ENCODE peak calls at places on chromosomes 16 and 17, in ten cellular contexts. One of them, this sample, is unnamed.

GRCh38 chr17:51352798-51353197 is 92.5 kb downstream of the UTP18 start:
- ATAC-seq in gastroesophageal sphincter: no peak
- ATAC-seq in T-cell: no peak
- ATAC-seq in activated CD8-positive, alpha-beta T cell treated with anti-CD3 and anti-CD28 coated beads for 36 hours: no peak
- ATAC-seq in right lobe of liver: no peak
- ATAC-seq in stimulated activated memory B cell treated with anti-CD40 and anti-IgM and Interleukin-4, amounts not matched to agents 10 μg/mL and 1 μg/mL and 100 μg/mL, for 72 hours: no peak
- ATAC-seq in stimulated activated effector memory CD8-positive, alpha-beta T cell treated with anti-CD3 and anti-CD28 coated beads, Interleukin-12 subunit alpha, Interleukin-12 subunit beta, amount 100 ng/mL, for 72 hours: peak; percentile 55
- ATAC-seq in mucosa of descending colon: no peak
- ATAC-seq in stimulated activated naive B cell treated with anti-CD40 and anti-IgM and Interleukin-4, amounts not matched to agents 10 μg/mL and 1 μg/mL and 100 μg/mL, for 72 hours: no peak
- ATAC-seq in stimulated activated naive CD8-positive, alpha-beta T cell treated with anti-CD3 and anti-CD28 coated beads, Interleukin-15, amount 100 ng/mL, for 72 hours: no peak
- ATAC-seq in this sample: no peak

GRCh38 chr16:49463529-49463928 is 89.9 kb downstream of the C16orf78 start:
- ATAC-seq in gastroesophageal sphincter: no peak
- ATAC-seq in T-cell: peak; percentile 92
- ATAC-seq in activated CD8-positive, alpha-beta T cell treated with anti-CD3 and anti-CD28 coated beads for 36 hours: peak; percentile 88
- ATAC-seq in right lobe of liver: no peak
- ATAC-seq in stimulated activated memory B cell treated with anti-CD40 and anti-IgM and Interleukin-4, amounts not matched to agents 10 μg/mL and 1 μg/mL and 100 μg/mL, for 72 hours: peak; percentile 71
- ATAC-seq in stimulated activated effector memory CD8-positive, alpha-beta T cell treated with anti-CD3 and anti-CD28 coated beads, Interleukin-12 subunit alpha, Interleukin-12 subunit beta, amount 100 ng/mL, for 72 hours: peak; percentile 77
- ATAC-seq in mucosa of descending colon: peak; percentile 69
- ATAC-seq in stimulated activated naive B cell treated with anti-CD40 and anti-IgM and Interleukin-4, amounts not matched to agents 10 μg/mL and 1 μg/mL and 100 μg/mL, for 72 hours: peak; percentile 83
- ATAC-seq in stimulated activated naive CD8-positive, alpha-beta T cell treated with anti-CD3 and anti-CD28 coated beads, Interleukin-15, amount 100 ng/mL, for 72 hours: peak; percentile 90
- ATAC-seq in this sample: peak; percentile 72

GRCh38 chr17:54901230-54901847 is 687 bp downstream of the TOM1L1 start:
- ATAC-seq in gastroesophageal sphincter: no peak
- ATAC-seq in T-cell: no peak
- ATAC-seq in activated CD8-positive, alpha-beta T cell treated with anti-CD3 and anti-CD28 coated beads for 36 hours: no peak
- ATAC-seq in right lobe of liver: peak; percentile 1
- ATAC-seq in stimulated activated memory B cell treated with anti-CD40 and anti-IgM and Interleukin-4, amounts not matched to agents 10 μg/mL and 1 μg/mL and 100 μg/mL, for 72 hours: no peak
- ATAC-seq in stimulated activated effector memory CD8-positive, alpha-beta T cell treated with anti-CD3 and anti-CD28 coated beads, Interleukin-12 subunit alpha, Interleukin-12 subunit beta, amount 100 ng/mL, for 72 hours: no peak
- ATAC-seq in mucosa of descending colon: peak; percentile 50
- ATAC-seq in stimulated activated naive B cell treated with anti-CD40 and anti-IgM and Interleukin-4, amounts not matched to agents 10 μg/mL and 1 μg/mL and 100 μg/mL, for 72 hours: no peak
- ATAC-seq in stimulated activated naive CD8-positive, alpha-beta T cell treated with anti-CD3 and anti-CD28 coated beads, Interleukin-15, amount 100 ng/mL, for 72 hours: no peak
- ATAC-seq in this sample: no peak

GRCh38 chr17:77445030-77445907 is 304.5 kb downstream of the SEC14L1 start:
- ATAC-seq in gastroesophageal sphincter: peak; percentile 69
- ATAC-seq in T-cell: peak; percentile 70
- ATAC-seq in activated CD8-positive, alpha-beta T cell treated with anti-CD3 and anti-CD28 coated beads for 36 hours: peak; percentile 50
- ATAC-seq in right lobe of liver: peak; percentile 41
- ATAC-seq in stimulated activated memory B cell treated with anti-CD40 and anti-IgM and Interleukin-4, amounts not matched to agents 10 μg/mL and 1 μg/mL and 100 μg/mL, for 72 hours: peak; percentile 77
- ATAC-seq in stimulated activated effector memory CD8-positive, alpha-beta T cell treated with anti-CD3 and anti-CD28 coated beads, Interleukin-12 subunit alpha, Interleukin-12 subunit beta, amount 100 ng/mL, for 72 hours: peak; percentile 83
- ATAC-seq in mucosa of descending colon: peak; percentile 66
- ATAC-seq in stimulated activated naive B cell treated with anti-CD40 and anti-IgM and Interleukin-4, amounts not matched to agents 10 μg/mL and 1 μg/mL and 100 μg/mL, for 72 hours: peak; percentile 49
- ATAC-seq in stimulated activated naive CD8-positive, alpha-beta T cell treated with anti-CD3 and anti-CD28 coated beads, Interleukin-15, amount 100 ng/mL, for 72 hours: peak; percentile 82
- ATAC-seq in this sample: peak; percentile 63

GRCh38 chr16:1790611-1791255 is 2.8 kb downstream of the IGFALS start:
- ATAC-seq in gastroesophageal sphincter: no peak
- ATAC-seq in T-cell: no peak
- ATAC-seq in activated CD8-positive, alpha-beta T cell treated with anti-CD3 and anti-CD28 coated beads for 36 hours: no peak
- ATAC-seq in right lobe of liver: no peak
- ATAC-seq in stimulated activated memory B cell treated with anti-CD40 and anti-IgM and Interleukin-4, amounts not matched to agents 10 μg/mL and 1 μg/mL and 100 μg/mL, for 72 hours: no peak
- ATAC-seq in stimulated activated effector memory CD8-positive, alpha-beta T cell treated with anti-CD3 and anti-CD28 coated beads, Interleukin-12 subunit alpha, Interleukin-12 subunit beta, amount 100 ng/mL, for 72 hours: no peak
- ATAC-seq in mucosa of descending colon: no peak
- ATAC-seq in stimulated activated naive B cell treated with anti-CD40 and anti-IgM and Interleukin-4, amounts not matched to agents 10 μg/mL and 1 μg/mL and 100 μg/mL, for 72 hours: no peak
- ATAC-seq in stimulated activated naive CD8-positive, alpha-beta T cell treated with anti-CD3 and anti-CD28 coated beads, Interleukin-15, amount 100 ng/mL, for 72 hours: no peak
- ATAC-seq in this sample: no peak

GRCh38 chr17:73005360-73005759 is 87.1 kb downstream of the SLC39A11 start:
- ATAC-seq in gastroesophageal sphincter: no peak
- ATAC-seq in T-cell: no peak
- ATAC-seq in activated CD8-positive, alpha-beta T cell treated with anti-CD3 and anti-CD28 coated beads for 36 hours: no peak
- ATAC-seq in right lobe of liver: no peak
- ATAC-seq in stimulated activated memory B cell treated with anti-CD40 and anti-IgM and Interleukin-4, amounts not matched to agents 10 μg/mL and 1 μg/mL and 100 μg/mL, for 72 hours: no peak
- ATAC-seq in stimulated activated effector memory CD8-positive, alpha-beta T cell treated with anti-CD3 and anti-CD28 coated beads, Interleukin-12 subunit alpha, Interleukin-12 subunit beta, amount 100 ng/mL, for 72 hours: no peak
- ATAC-seq in mucosa of descending colon: no peak
- ATAC-seq in stimulated activated naive B cell treated with anti-CD40 and anti-IgM and Interleukin-4, amounts not matched to agents 10 μg/mL and 1 μg/mL and 100 μg/mL, for 72 hours: no peak
- ATAC-seq in stimulated activated naive CD8-positive, alpha-beta T cell treated with anti-CD3 and anti-CD28 coated beads, Interleukin-15, amount 100 ng/mL, for 72 hours: no peak
- ATAC-seq in this sample: no peak

GRCh38 chr16:27154573-27155521 is 48.5 kb upstream of the KDM8 start:
- ATAC-seq in gastroesophageal sphincter: no peak
- ATAC-seq in T-cell: peak; percentile 77
- ATAC-seq in activated CD8-positive, alpha-beta T cell treated with anti-CD3 and anti-CD28 coated beads for 36 hours: peak; percentile 97
- ATAC-seq in right lobe of liver: peak; percentile 89
- ATAC-seq in stimulated activated memory B cell treated with anti-CD40 and anti-IgM and Interleukin-4, amounts not matched to agents 10 μg/mL and 1 μg/mL and 100 μg/mL, for 72 hours: peak; percentile 69
- ATAC-seq in stimulated activated effector memory CD8-positive, alpha-beta T cell treated with anti-CD3 and anti-CD28 coated beads, Interleukin-12 subunit alpha, Interleukin-12 subunit beta, amount 100 ng/mL, for 72 hours: peak; percentile 61
- ATAC-seq in mucosa of descending colon: peak; percentile 93
- ATAC-seq in stimulated activated naive B cell treated with anti-CD40 and anti-IgM and Interleukin-4, amounts not matched to agents 10 μg/mL and 1 μg/mL and 100 μg/mL, for 72 hours: peak; percentile 86
- ATAC-seq in stimulated activated naive CD8-positive, alpha-beta T cell treated with anti-CD3 and anti-CD28 coated beads, Interleukin-15, amount 100 ng/mL, for 72 hours: peak; percentile 77
- ATAC-seq in this sample: peak; percentile 74

GRCh38 chr16:83037884-83038283 is 411.1 kb downstream of the CDH13 start:
- ATAC-seq in gastroesophageal sphincter: no peak
- ATAC-seq in T-cell: no peak
- ATAC-seq in activated CD8-positive, alpha-beta T cell treated with anti-CD3 and anti-CD28 coated beads for 36 hours: no peak
- ATAC-seq in right lobe of liver: no peak
- ATAC-seq in stimulated activated memory B cell treated with anti-CD40 and anti-IgM and Interleukin-4, amounts not matched to agents 10 μg/mL and 1 μg/mL and 100 μg/mL, for 72 hours: no peak
- ATAC-seq in stimulated activated effector memory CD8-positive, alpha-beta T cell treated with anti-CD3 and anti-CD28 coated beads, Interleukin-12 subunit alpha, Interleukin-12 subunit beta, amount 100 ng/mL, for 72 hours: no peak
- ATAC-seq in mucosa of descending colon: no peak
- ATAC-seq in stimulated activated naive B cell treated with anti-CD40 and anti-IgM and Interleukin-4, amounts not matched to agents 10 μg/mL and 1 μg/mL and 100 μg/mL, for 72 hours: no peak
- ATAC-seq in stimulated activated naive CD8-positive, alpha-beta T cell treated with anti-CD3 and anti-CD28 coated beads, Interleukin-15, amount 100 ng/mL, for 72 hours: no peak
- ATAC-seq in this sample: no peak

GRCh38 chr16:22973451-22973991 is 159.6 kb downstream of the HS3ST2 start:
- ATAC-seq in gastroesophageal sphincter: no peak
- ATAC-seq in T-cell: no peak
- ATAC-seq in activated CD8-positive, alpha-beta T cell treated with anti-CD3 and anti-CD28 coated beads for 36 hours: no peak
- ATAC-seq in right lobe of liver: no peak
- ATAC-seq in stimulated activated memory B cell treated with anti-CD40 and anti-IgM and Interleukin-4, amounts not matched to agents 10 μg/mL and 1 μg/mL and 100 μg/mL, for 72 hours: no peak
- ATAC-seq in stimulated activated effector memory CD8-positive, alpha-beta T cell treated with anti-CD3 and anti-CD28 coated beads, Interleukin-12 subunit alpha, Interleukin-12 subunit beta, amount 100 ng/mL, for 72 hours: no peak
- ATAC-seq in mucosa of descending colon: no peak
- ATAC-seq in stimulated activated naive B cell treated with anti-CD40 and anti-IgM and Interleukin-4, amounts not matched to agents 10 μg/mL and 1 μg/mL and 100 μg/mL, for 72 hours: no peak
- ATAC-seq in stimulated activated naive CD8-positive, alpha-beta T cell treated with anti-CD3 and anti-CD28 coated beads, Interleukin-15, amount 100 ng/mL, for 72 hours: no peak
- ATAC-seq in this sample: no peak